ENCODE peak calls at places on chromosomes 16 and 17, in nine cellular contexts. F, M, L, P, Q, V, H, W and E are unnamed samples.

GRCh38 chr16:55955845-55956244 is 80.7 kb upstream of the CES5A start:
- DNase-seq in H (no peak), M (no peak), P (no peak), W (no peak), Q (no peak), L (no peak), V (no peak), F (no peak), E (no peak)

GRCh38 chr16:12086861-12087260 is 110.3 kb downstream of the SNX29 start:
- DNase-seq in W (no peak), L (no peak), P (no peak), Q (peak; percentile 6), F (no peak), H (no peak), V (no peak), M (no peak), E (no peak)

GRCh38 chr16:8720080-8720966 is 45.9 kb downstream of the ABAT start:
- DNase-seq in M (peak; percentile 42), W (peak; percentile 94), H (no peak), L (peak; percentile 55), V (peak; percentile 8), F (no peak), P (no peak), Q (no peak), E (peak; percentile 75)

GRCh38 chr17:51000835-51001638 is 119.6 kb downstream of the SPAG9 start:
- DNase-seq in F (peak; percentile 47), P (peak; percentile 90), V (peak; percentile 78), M (peak; percentile 76), L (no peak), W (peak; percentile 51), H (peak; percentile 44), Q (no peak), E (peak; percentile 52)

GRCh38 chr16:87802670-87803069 is 36.9 kb upstream of the KLHDC4 start:
- DNase-seq in W (no peak), V (peak; percentile 72), F (no peak), Q (no peak), P (no peak), L (no peak), M (no peak), H (no peak), E (no peak)

GRCh38 chr17:58818654-58819053 is 63.0 kb downstream of the PPM1E start:
- DNase-seq in M (no peak), P (no peak), H (no peak), L (no peak), W (no peak), F (no peak), V (no peak), Q (no peak), E (peak; percentile 33)

GRCh38 chr17:19308398-19308797 is 54.1 kb downstream of the B9D1 start:
- DNase-seq in P (no peak), W (no peak), H (no peak), V (no peak), F (no peak), Q (peak; percentile 73), L (no peak), M (no peak), E (no peak)

GRCh38 chr17:18921912-18922451 is 30.0 kb upstream of the SLC5A10 start:
- DNase-seq in M (peak; percentile 82), W (no peak), P (peak; percentile 64), F (no peak), H (no peak), Q (no peak), L (no peak), V (peak; percentile 88), E (no peak)

GRCh38 chr17:32523017-32523680 is 36.4 kb downstream of the CDK5R1 start:
- DNase-seq in H (no peak), W (no peak), Q (no peak), F (no peak), M (no peak), V (peak; percentile 98), P (no peak), L (no peak), E (no peak)

GRCh38 chr17:45574376-45574775 is 83.9 kb upstream of the PLEKHM1 start:
- DNase-seq in P (peak; percentile 77), M (no peak), H (no peak), L (no peak), F (no peak), Q (no peak), V (no peak), W (no peak), E (no peak)

GRCh38 chr17:38325221-38325851 is 18.4 kb downstream of the GPR179 start:
- DNase-seq in P (peak; percentile 22), L (no peak), M (no peak), V (no peak), H (no peak), W (no peak), F (no peak), Q (peak; percentile 12), E (no peak)

GRCh38 chr17:57463103-57463885 is 207.0 kb downstream of the MSI2 start:
- DNase-seq in F (no peak), H (peak; percentile 63), Q (no peak), W (no peak), L (no peak), V (peak; percentile 97), M (peak; percentile 84), P (peak; percentile 56), E (no peak)